ENCODE peak calls at places on chromosomes 5 and 9, in five cellular contexts. F is GM23248, G is thoracic aorta, P is heart left ventricle, Z is uterus. W is an unnamed sample.

GRCh38 chr9:80649001-80649420 is 1040.3 kb downstream of the TLE1 start:
- DNase-seq in F (peak; percentile 24), Z (peak; percentile 65), P (peak; percentile 23), G (no peak), W (no peak)

GRCh38 chr9:108815156-108815555 is 40.6 kb downstream of the ACTL7B start:
- DNase-seq in Z (no peak), P (no peak), G (no peak), F (no peak), W (no peak)

GRCh38 chr5:10828241-10828640 is 67.2 kb upstream of the DAP start:
- DNase-seq in F (peak; percentile 60), P (no peak), Z (no peak), G (no peak), W (no peak)

GRCh38 chr5:553874-554273 is 29.6 kb upstream of the SLC9A3 start:
- DNase-seq in P (no peak), F (peak; percentile 14), G (no peak), Z (no peak), W (no peak)

GRCh38 chr9:98921740-98922139 is 22.0 kb upstream of the COL15A1 start:
- DNase-seq in G (no peak), P (no peak), Z (no peak), F (no peak), W (no peak)

GRCh38 chr5:84450617-84451414 is 66.1 kb upstream of the EDIL3 start:
- DNase-seq in G (no peak), F (peak; percentile 41), P (no peak), Z (no peak), W (no peak)

GRCh38 chr9:99783799-99784198 is 37.9 kb upstream of the NR4A3 start:
- DNase-seq in F (no peak), P (no peak), G (no peak), Z (no peak), W (no peak)

GRCh38 chr5:174724484-174725260 is at the start of gene MSX2:
- DNase-seq in P (peak; percentile 88), F (peak; percentile 97), Z (peak; percentile 72), G (no peak), W (peak; percentile 68)

GRCh38 chr5:111764019-111764418 is 7.0 kb upstream of the NREP start:
- DNase-seq in G (no peak), P (no peak), F (no peak), Z (no peak), W (no peak)

GRCh38 chr9:22136446-22137140 is 127.5 kb upstream of the CDKN2B start:
- DNase-seq in Z (no peak), F (peak; percentile 92), G (no peak), P (no peak), W (no peak)

GRCh38 chr9:36721846-36722588 is 149.3 kb downstream of the MELK start:
- DNase-seq in P (no peak), Z (no peak), F (peak; percentile 8), G (no peak), W (no peak)

GRCh38 chr5:27706832-27707231 is 668.4 kb upstream of the CDH9 start:
- DNase-seq in Z (no peak), G (no peak), F (no peak), P (no peak), W (no peak)

GRCh38 chr5:91329273-91329672 is 53.8 kb downstream of the ARRDC3 start:
- DNase-seq in G (no peak), Z (no peak), P (no peak), F (no peak), W (no peak)

GRCh38 chr9:96008502-96009222 is 133.2 kb downstream of the ERCC6L2 start:
- DNase-seq in P (no peak), Z (no peak), F (peak; percentile 34), G (no peak), W (no peak)

GRCh38 chr5:83895860-83896259 is 175.2 kb upstream of the HAPLN1 start:
- DNase-seq in Z (no peak), G (no peak), P (no peak), F (no peak), W (no peak)

GRCh38 chr9:128101231-128101641 is 26.3 kb downstream of the PTGES2 start:
- DNase-seq in G (no peak), Z (peak; percentile 23), P (no peak), F (no peak), W (no peak)

GRCh38 chr5:6365142-6365976 is 13.0 kb downstream of the MED10 start:
- DNase-seq in G (no peak), Z (no peak), P (no peak), F (peak; percentile 86), W (no peak)

GRCh38 chr5:119367502-119368237 is 11.9 kb downstream of the TNFAIP8 start:
- DNase-seq in P (no peak), G (no peak), F (peak; percentile 76), Z (no peak), W (no peak)

GRCh38 chr5:6355294-6355693 is 23.1 kb downstream of the MED10 start:
- DNase-seq in P (no peak), G (no peak), Z (no peak), F (no peak), W (no peak)

GRCh38 chr5:163395794-163396193 is 41.6 kb upstream of the CCNG1 start:
- DNase-seq in P (no peak), Z (no peak), F (no peak), G (no peak), W (no peak)

GRCh38 chr5:134145061-134145757 is 30.7 kb downstream of the TCF7 start:
- DNase-seq in F (no peak), P (no peak), Z (no peak), G (no peak), W (no peak)

GRCh38 chr9:79213417-79214125 is 358.2 kb upstream of the TLE4 start:
- DNase-seq in G (no peak), Z (no peak), P (no peak), F (peak; percentile 76), W (no peak)

GRCh38 chr5:68464424-68464823 is 248.9 kb downstream of the PIK3R1 start:
- DNase-seq in Z (no peak), G (no peak), F (peak; percentile 38), P (no peak), W (no peak)

GRCh38 chr9:14690986-14691730 is 2.1 kb downstream of the ZDHHC21 start:
- DNase-seq in Z (no peak), G (no peak), P (no peak), F (peak; percentile 34), W (no peak)

GRCh38 chr9:14692536-14692917 is 705 bp downstream of the ZDHHC21 start:
- DNase-seq in G (no peak), F (peak; percentile 36), Z (no peak), P (no peak), W (no peak)

GRCh38 chr9:14686168-14686567 is 7.1 kb downstream of the ZDHHC21 start:
- DNase-seq in P (no peak), Z (no peak), G (no peak), F (no peak), W (no peak)

DNA sequence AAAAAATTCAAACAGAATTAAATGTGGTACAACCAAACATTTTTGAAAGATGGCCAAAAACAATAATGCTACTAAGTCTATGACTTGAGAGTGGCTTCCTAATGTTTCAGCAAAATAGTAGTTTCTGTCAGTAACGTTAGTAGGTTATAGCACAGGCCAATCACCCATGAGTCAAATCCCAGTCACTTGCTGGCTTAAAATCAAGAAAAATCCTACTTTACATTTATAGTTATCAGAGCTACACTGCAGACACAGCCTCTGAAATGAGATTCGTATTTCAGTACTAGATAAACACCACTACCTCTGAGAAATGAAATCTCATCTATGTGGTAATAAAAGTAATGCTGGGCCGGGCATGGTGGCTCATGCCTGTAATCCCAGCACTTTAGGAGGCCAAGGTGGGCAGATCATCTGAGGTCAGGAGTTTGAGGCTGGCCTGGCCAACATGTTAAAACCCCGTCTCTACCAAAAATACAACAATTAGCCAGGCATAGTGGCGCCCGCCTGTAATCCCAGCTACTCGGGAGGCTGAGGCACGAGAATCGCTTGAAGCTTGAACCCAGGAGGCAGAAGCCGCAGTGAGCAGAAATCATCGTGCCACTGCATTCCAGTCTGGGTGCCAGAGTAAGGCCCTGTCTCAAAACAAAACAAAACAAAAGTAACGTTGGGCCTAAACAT is 6.1 kb downstream of the ZDHHC21 start:
- DNase-seq in F (peak; percentile 80), P (no peak), G (no peak), Z (no peak), W (no peak)
- H3K27ac ChIP-seq in F (no peak overlapping the region), P (no peak overlapping the region), G (no peak overlapping the region), Z (no peak overlapping the region), W (peak overlapping the region; percentile 28)

GRCh38 chr5:51652980-51653379 is 269.7 kb downstream of the ISL1 start:
- DNase-seq in Z (no peak), G (no peak), F (no peak), P (no peak), W (no peak)

GRCh38 chr5:51651476-51651875 is 268.2 kb downstream of the ISL1 start:
- DNase-seq in G (no peak), F (no peak), P (no peak), Z (no peak), W (no peak)

GRCh38 chr5:51646482-51646881 is 263.2 kb downstream of the ISL1 start:
- DNase-seq in P (no peak), G (no peak), F (no peak), Z (no peak), W (no peak)

GRCh38 chr5:51651889-51652288 is 268.6 kb downstream of the ISL1 start:
- DNase-seq in G (no peak), F (peak; percentile 1), P (no peak), Z (no peak), W (no peak)

GRCh38 chr5:51650824-51651223 is 267.6 kb downstream of the ISL1 start:
- DNase-seq in G (no peak), F (no peak), P (no peak), Z (no peak), W (no peak)
- H3K27ac ChIP-seq in G (no peak overlapping the region), F (no peak overlapping the region), P (no peak overlapping the region), Z (no peak overlapping the region), W (no peak overlapping the region)

GRCh38 chr5:173714551-173715428 is 98.3 kb upstream of the BOD1 start:
- DNase-seq in P (no peak), F (peak; percentile 94), G (no peak), Z (no peak), W (peak; percentile 29)
- H3K27ac ChIP-seq in P (no peak overlapping the region), F (peak overlapping the region; percentile 42), G (no peak overlapping the region), Z (no peak overlapping the region), W (no peak overlapping the region)

GRCh38 chr5:93164690-93165089 is 416.3 kb downstream of the NR2F1-AS1 start:
- DNase-seq in Z (peak; percentile 25), G (no peak), F (peak; percentile 93), P (no peak), W (no peak)

GRCh38 chr5:93165559-93165958 is 415.5 kb downstream of the NR2F1-AS1 start:
- DNase-seq in P (no peak), G (no peak), Z (no peak), F (no peak), W (no peak)

GRCh38 chr5:93162201-93162654 is 418.8 kb downstream of the NR2F1-AS1 start:
- DNase-seq in Z (no peak), F (peak; percentile 68), G (no peak), P (no peak), W (peak; percentile 6)

GRCh38 chr5:93158841-93159240 is 422.2 kb downstream of the NR2F1-AS1 start:
- DNase-seq in F (peak; percentile 78), G (no peak), Z (no peak), P (no peak), W (no peak)

DNA sequence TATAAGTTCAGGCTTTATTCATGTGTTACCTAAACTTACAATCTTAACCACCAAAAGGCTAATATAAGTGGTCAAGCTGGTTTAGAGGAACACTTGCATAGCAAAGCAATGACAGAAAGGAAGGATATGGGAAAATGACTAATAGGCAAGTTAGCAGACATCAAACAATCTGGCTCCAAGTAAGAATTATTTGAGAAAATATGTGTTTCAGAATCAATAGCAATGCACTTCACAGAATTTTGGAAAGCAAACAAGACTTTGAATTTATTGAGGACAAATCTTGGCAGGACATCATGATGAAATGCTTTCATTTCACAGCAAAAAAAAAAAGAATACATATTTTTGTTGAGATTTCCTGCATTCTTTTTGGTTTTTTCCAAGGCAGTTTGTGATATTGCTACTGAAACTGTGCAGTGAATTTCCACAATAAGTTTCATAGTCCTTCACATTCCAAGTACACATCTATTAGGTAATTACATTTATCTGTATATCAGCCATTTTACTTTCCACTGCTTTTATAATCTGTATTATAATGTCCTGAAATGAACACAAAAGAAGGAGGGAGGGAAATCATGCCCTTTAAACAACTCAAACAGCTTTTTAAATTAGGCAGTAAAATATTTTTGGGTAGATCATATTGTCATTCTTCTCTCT is 417.9 kb downstream of the NR2F1-AS1 start:
- DNase-seq in P (no peak), G (no peak), Z (no peak), F (peak; percentile 88), W (peak; percentile 41)
- H3K27ac ChIP-seq in P (no peak overlapping the region), G (peak overlapping the region; percentile 45), Z (peak overlapping the region; percentile 72), F (peak overlapping the region; percentile 71), W (peak overlapping the region; percentile 95)

W was measured in epithelial cell of prostate.